ENCODE peak calls at places on chromosome 18, in eight cellular contexts. M is CD8-positive, alpha-beta T cell; P is CD8-positive, alpha-beta memory T cell; B is PC-9; N is heart left ventricle; W is hepatocyte; H is BJ; S is choroid plexus epithelial cell. Y is an unnamed sample.
A peak's percentile ranks its signal among the peaks of the same experiment; 100 is the strongest.

GRCh38 chr18:37314534-37314933 is 251.1 kb downstream of the CELF4 start:
- DNase-seq in M (no peak), P (no peak), B (no peak), N (no peak), W (no peak), H (no peak), S (no peak), Y (no peak)

GRCh38 chr18:75531851-75532241 is 104.3 kb upstream of the SMIM21 start:
- DNase-seq in M (no peak), P (no peak), B (no peak), N (no peak), W (no peak), H (no peak), S (no peak), Y (no peak)

GRCh38 chr18:11947214-11948119 is 33.8 kb upstream of the IMPA2 start:
- DNase-seq in M (peak; percentile 9), P (peak; percentile 13), B (peak; percentile 97), N (peak; percentile 96), W (peak; percentile 95), H (peak; percentile 80), S (peak; percentile 98), Y (peak; percentile 87)

GRCh38 chr18:58793361-58793760 is 71.3 kb upstream of the ZNF532 start:
- DNase-seq in M (no peak), P (no peak), B (peak; percentile 66), N (no peak), W (no peak), H (peak; percentile 99), S (peak; percentile 85), Y (peak; percentile 72)

GRCh38 chr18:77112161-77112801 is 20.3 kb downstream of the MBP start:
- DNase-seq in M (no peak), P (no peak), B (no peak), N (no peak), W (no peak), H (no peak), S (no peak), Y (no peak)

GRCh38 chr18:31329787-31330438 is 12.0 kb downstream of the DSG1 start:
- DNase-seq in M (no peak), P (no peak), B (no peak), N (no peak), W (no peak), H (no peak), S (no peak), Y (no peak)

GRCh38 chr18:67266591-67267237 is 249.8 kb downstream of the DSEL start:
- DNase-seq in M (no peak), P (no peak), B (peak; percentile 84), N (no peak), W (no peak), H (no peak), S (peak; percentile 78), Y (no peak)

GRCh38 chr18:11005528-11005927 is 143.8 kb downstream of the PIEZO2 start:
- DNase-seq in M (no peak), P (no peak), B (no peak), N (no peak), W (peak; percentile 89), H (no peak), S (peak; percentile 98), Y (peak; percentile 90)

GRCh38 chr18:12721495-12722275 is 18.8 kb downstream of the PSMG2 start:
- DNase-seq in M (no peak), P (no peak), B (no peak), N (no peak), W (no peak), H (no peak), S (no peak), Y (no peak)

DNA sequence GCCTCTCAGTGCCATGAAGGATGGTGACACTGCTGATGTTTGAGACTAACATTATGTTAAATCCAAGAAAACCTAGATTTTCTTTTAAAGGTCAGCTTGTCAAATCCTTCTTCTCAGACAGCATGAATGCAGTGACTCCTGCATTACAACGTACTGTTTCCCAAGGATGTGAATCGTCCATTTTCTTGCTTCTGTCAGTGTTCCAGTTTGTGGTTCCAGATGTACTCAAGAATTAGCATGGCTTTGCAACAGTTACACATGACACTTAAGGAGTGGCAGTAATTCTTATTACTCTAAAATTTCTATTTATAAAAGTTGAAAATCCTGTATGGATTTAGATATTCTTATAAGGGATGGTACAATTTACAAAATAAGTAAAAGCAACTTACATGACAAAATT is 1.5 kb upstream of the TTC39C start:
- DNase-seq in M (no peak), P (no peak), B (no peak), N (no peak), W (no peak), H (no peak), S (no peak), Y (no peak)
- H3K4me3 ChIP-seq in M (no peak overlapping the region), P (peak overlapping the region; percentile 29), B (no peak overlapping the region), N (no peak overlapping the region), W (no peak overlapping the region), H (no peak overlapping the region), S (no peak overlapping the region), Y (no peak overlapping the region)

GRCh38 chr18:34224423-34225217 is at the start of gene NOL4:
- DNase-seq in M (no peak), P (no peak), B (no peak), N (peak; percentile 57), W (peak; percentile 85), H (no peak), S (peak; percentile 2), Y (no peak)

GRCh38 chr18:34222396-34223163 is 2.1 kb downstream of the NOL4 start:
- DNase-seq in M (no peak), P (no peak), B (no peak), N (peak; percentile 47), W (peak; percentile 19), H (no peak), S (peak; percentile 1), Y (no peak)

GRCh38 chr18:34223164-34223892 is 1.4 kb downstream of the NOL4 start:
- DNase-seq in M (no peak), P (no peak), B (no peak), N (no peak), W (peak; percentile 13), H (no peak), S (no peak), Y (no peak)

GRCh38 chr18:34223893-34224422 is 755 bp downstream of the NOL4 start:
- DNase-seq in M (no peak), P (no peak), B (no peak), N (no peak), W (no peak), H (no peak), S (peak; percentile 1), Y (no peak)

DNA sequence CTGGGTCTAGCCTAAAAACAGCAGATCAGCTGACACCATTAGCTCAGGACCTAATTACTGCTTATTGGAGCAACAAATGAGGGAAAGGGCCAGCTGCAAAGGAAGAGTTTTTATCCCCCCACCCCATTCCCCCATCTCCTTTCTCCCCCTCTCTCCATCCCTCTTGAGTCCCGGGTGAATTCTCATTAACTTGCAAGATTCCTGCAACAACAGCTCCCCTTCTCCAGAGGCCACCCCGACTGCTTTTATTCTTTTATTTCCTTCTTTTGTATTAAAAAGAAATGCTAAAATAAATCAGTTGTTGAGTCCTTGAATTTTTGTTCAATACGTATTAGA is 473 bp upstream of the NOL4 start:
- DNase-seq in M (no peak), P (no peak), B (no peak), N (no peak), W (no peak), H (no peak), S (no peak), Y (no peak)
- H3K4me3 ChIP-seq in M (no peak overlapping the region), P (no peak overlapping the region), B (no peak overlapping the region), N (no peak overlapping the region), W (no peak overlapping the region), H (no peak overlapping the region), S (no peak overlapping the region), Y (no peak overlapping the region)

GRCh38 chr18:26579941-26580618 is 31.7 kb upstream of the KCTD1 start:
- DNase-seq in M (no peak), P (no peak), B (peak; percentile 94), N (no peak), W (peak; percentile 25), H (no peak), S (no peak), Y (no peak)

GRCh38 chr18:26575865-26576217 is 27.5 kb upstream of the KCTD1 start:
- DNase-seq in M (no peak), P (no peak), B (no peak), N (no peak), W (no peak), H (no peak), S (peak; percentile 5), Y (no peak)

DNA sequence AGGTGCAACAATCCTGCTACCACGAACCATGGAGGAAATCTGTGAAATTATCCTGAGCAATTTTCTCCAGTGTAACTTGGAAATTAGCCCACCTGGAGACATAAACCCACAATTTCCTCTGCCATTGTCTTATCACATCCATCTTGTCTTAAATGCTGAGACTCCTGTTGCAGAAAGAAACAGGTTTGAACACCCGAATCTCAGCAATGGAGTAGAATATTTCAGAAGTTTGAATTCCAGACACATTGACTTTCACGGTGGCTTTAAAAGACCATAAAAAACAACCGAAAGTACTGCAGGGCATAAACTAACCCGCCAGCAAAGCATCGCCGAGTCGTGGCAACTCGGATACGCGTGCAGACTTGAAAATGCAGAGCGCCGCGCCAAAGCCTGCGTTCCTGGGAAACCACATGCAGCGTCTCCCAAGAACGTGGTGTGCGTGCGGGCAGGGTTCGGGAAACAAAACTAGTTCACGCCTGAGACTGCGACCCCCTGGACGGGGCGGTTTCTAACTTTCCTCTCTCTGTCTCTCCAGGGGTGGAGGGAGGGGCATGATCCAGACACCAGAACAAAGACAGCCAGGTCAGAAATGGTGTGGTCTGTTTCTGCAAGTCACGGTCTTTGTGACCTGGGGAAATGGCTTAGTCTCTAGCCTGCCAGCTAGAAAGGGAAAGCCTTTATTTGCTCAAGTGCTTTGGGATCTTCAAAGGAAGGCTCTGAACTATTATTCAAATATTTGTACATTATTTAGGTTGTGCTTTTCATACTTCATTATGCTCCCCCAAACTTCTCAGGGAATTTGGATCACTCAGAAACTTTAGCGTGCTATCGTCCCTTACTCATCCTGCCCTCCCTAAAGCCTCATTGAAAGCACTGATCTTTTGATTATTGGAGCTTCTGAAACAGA is 26.9 kb upstream of the KCTD1 start:
- DNase-seq in M (no peak), P (no peak), B (peak; percentile 34), N (peak; percentile 38), W (peak; percentile 64), H (peak; percentile 32), S (peak; percentile 60), Y (no peak)
- H3K4me3 ChIP-seq in M (no peak overlapping the region), P (no peak overlapping the region), B (peak overlapping the region; percentile 41), N (peak overlapping the region; percentile 11), W (peak overlapping the region; percentile 5), H (peak overlapping the region; percentile 41), S (peak overlapping the region; percentile 59), Y (peak overlapping the region; percentile 49)

GRCh38 chr18:79789901-79790885 is 7.5 kb upstream of the KCNG2 start:
- DNase-seq in M (no peak), P (no peak), B (no peak), N (no peak), W (no peak), H (no peak), S (peak; percentile 5), Y (no peak)

GRCh38 chr18:79794851-79795250 is 2.9 kb upstream of the KCNG2 start:
- DNase-seq in M (no peak), P (no peak), B (no peak), N (no peak), W (no peak), H (no peak), S (no peak), Y (no peak)

GRCh38 chr18:79791141-79791972 is 6.4 kb upstream of the KCNG2 start:
- DNase-seq in M (no peak), P (no peak), B (peak; percentile 94), N (peak; percentile 61), W (peak; percentile 72), H (peak; percentile 96), S (peak; percentile 100), Y (peak; percentile 95)

GRCh38 chr18:79792988-79793355 is 4.8 kb upstream of the KCNG2 start:
- DNase-seq in M (no peak), P (no peak), B (no peak), N (no peak), W (no peak), H (no peak), S (no peak), Y (no peak)

GRCh38 chr18:79792096-79792987 is 5.4 kb upstream of the KCNG2 start:
- DNase-seq in M (no peak), P (no peak), B (no peak), N (no peak), W (no peak), H (no peak), S (no peak), Y (no peak)
- H3K4me3 ChIP-seq in M (no peak overlapping the region), P (no peak overlapping the region), B (peak overlapping the region; percentile 8), N (no peak overlapping the region), W (no peak overlapping the region), H (no peak overlapping the region), S (no peak overlapping the region), Y (peak overlapping the region; percentile 47)

Y was measured in AG04450.